ENCODE peak calls at places on chromosomes 7 and 10, in nine cellular contexts. T is CD8-positive, alpha-beta T cell; Q is stomach; I is GM23248; N is mesenchymal stem cell; H is tibial nerve; P is IMR-90; D is OCI-LY7; J is cardiac muscle cell. Y is an unnamed sample.

GRCh38 chr10:126646101-126646500 is 24.4 kb downstream of the C10orf90 start:
- DNase-seq in T (no peak), D (no peak), N (peak; percentile 38), P (peak; percentile 9), I (peak; percentile 57), Q (no peak), J (peak; percentile 31), H (no peak), Y (no peak)

GRCh38 chr7:151185762-151186639 is 1.0 kb downstream of the ASB10 start:
- DNase-seq in J (no peak), T (no peak), Q (no peak), D (no peak), I (no peak), H (no peak), N (no peak), P (no peak), Y (no peak)

GRCh38 chr10:69577268-69578232 is 4.3 kb upstream of the NEUROG3 start:
- DNase-seq in D (no peak), J (no peak), Q (no peak), I (no peak), P (no peak), N (peak; percentile 17), T (no peak), H (no peak), Y (no peak)

GRCh38 chr10:4343798-4344370 is 482.1 kb upstream of the AKR1E2 start:
- DNase-seq in Q (no peak), I (peak; percentile 57), T (no peak), P (peak; percentile 35), J (no peak), N (no peak), H (no peak), D (no peak), Y (no peak)

GRCh38 chr10:29773675-29774091 is 138.9 kb upstream of the SVIL start:
- DNase-seq in P (no peak), I (no peak), T (no peak), J (no peak), H (no peak), Q (no peak), N (no peak), D (no peak), Y (no peak)

GRCh38 chr7:102453319-102453718 is 11.3 kb downstream of the ALKBH4 start:
- DNase-seq in D (no peak), H (no peak), J (no peak), Q (no peak), I (no peak), T (no peak), N (no peak), P (no peak), Y (no peak)

GRCh38 chr10:68406815-68407585 is at the start of gene RUFY2:
- DNase-seq in J (peak; percentile 88), D (peak; percentile 86), P (peak; percentile 70), H (peak; percentile 57), I (peak; percentile 87), T (peak; percentile 72), Q (peak; percentile 82), N (peak; percentile 75), Y (peak; percentile 79)

GRCh38 chr10:99766282-99766681 is 16.2 kb upstream of the ABCC2 start:
- DNase-seq in P (no peak), J (no peak), I (no peak), T (no peak), N (no peak), H (no peak), D (no peak), Q (no peak), Y (no peak)

GRCh38 chr10:117320050-117320665 is 55.1 kb downstream of the PDZD8 start:
- DNase-seq in T (no peak), D (peak; percentile 27), P (peak; percentile 27), J (peak; percentile 38), Q (no peak), N (peak; percentile 31), I (peak; percentile 62), H (no peak), Y (no peak)

GRCh38 chr10:132538790-132539421 is 1.3 kb downstream of the INPP5A start:
- DNase-seq in H (no peak), T (no peak), J (no peak), D (no peak), N (no peak), P (no peak), Q (no peak), I (no peak), Y (no peak)

GRCh38 chr7:91653257-91653656 is 227.2 kb downstream of the MTERF1 start:
- DNase-seq in N (no peak), P (no peak), I (no peak), J (peak; percentile 19), Q (no peak), D (no peak), T (no peak), H (no peak), Y (no peak)

GRCh38 chr7:121301441-121302213 is 27.2 kb upstream of the WNT16 start:
- DNase-seq in I (no peak), N (no peak), Q (no peak), P (peak; percentile 27), D (no peak), H (no peak), T (no peak), J (no peak), Y (no peak)

GRCh38 chr10:87734987-87735827 is 75.5 kb downstream of the PAPSS2 start:
- DNase-seq in T (no peak), D (peak; percentile 61), I (peak; percentile 62), H (no peak), P (peak; percentile 51), J (peak; percentile 69), N (peak; percentile 64), Q (no peak), Y (peak; percentile 22)

GRCh38 chr7:111012799-111013675 is 77.9 kb upstream of the LRRN3 start:
- DNase-seq in J (no peak), Q (no peak), N (no peak), H (no peak), I (no peak), D (no peak), T (peak; percentile 25), P (no peak), Y (peak; percentile 54)

DNA sequence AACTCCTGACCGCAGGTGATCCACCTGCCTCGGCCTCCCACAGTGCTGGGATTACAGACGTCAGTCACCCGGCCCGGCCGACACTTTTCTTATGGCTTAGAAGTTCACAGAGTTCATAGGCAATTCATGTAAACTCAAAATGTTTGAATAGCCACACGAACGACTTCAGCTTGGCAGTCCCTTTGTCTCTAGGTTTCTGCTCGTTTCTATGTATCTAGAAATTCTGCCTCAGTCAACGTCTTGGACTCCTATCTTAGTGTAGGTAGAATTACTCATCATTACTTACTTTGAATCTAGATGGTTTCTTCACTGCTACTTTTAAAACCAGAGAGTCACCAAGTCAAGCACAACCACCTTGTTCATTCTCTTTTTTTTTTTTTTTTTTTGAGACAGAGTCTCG is 23.7 kb downstream of the ARL4A start:
- DNase-seq in H (no peak), P (no peak), Q (no peak), T (no peak), N (no peak), I (no peak), D (no peak), J (no peak), Y (no peak)
- H3K27ac ChIP-seq in H (no peak overlapping the region), P (no peak overlapping the region), Q (no peak overlapping the region), T (no peak overlapping the region), N (no peak overlapping the region), I (no peak overlapping the region), D (no peak overlapping the region), J (no peak overlapping the region), Y (no peak overlapping the region)

GRCh38 chr7:104973227-104973626 is 40.8 kb upstream of the KMT2E start:
- DNase-seq in N (no peak), H (no peak), P (no peak), J (no peak), T (no peak), Q (no peak), D (no peak), I (peak; percentile 66), Y (no peak)
- H3K4me1 ChIP-seq in N (peaks cover 13% of the 10 kb centered on the region), H (peaks cover 30% of the 10 kb centered on the region), P (peaks cover 24% of the 10 kb centered on the region), J (peaks cover 5% of the 10 kb centered on the region), T (no peaks in the 10 kb centered on the region), Q (peaks cover 28% of the 10 kb centered on the region), D (peaks cover 3% of the 10 kb centered on the region), I (peaks cover 54% of the 10 kb centered on the region), Y (no peaks in the 10 kb centered on the region)

GRCh38 chr10:7523656-7524055 is 112.8 kb upstream of the SFMBT2 start:
- DNase-seq in Q (no peak), N (no peak), J (no peak), D (no peak), I (no peak), H (no peak), T (no peak), P (no peak), Y (no peak)
- H3K36me3 ChIP-seq in Q (no peaks in the 10 kb centered on the region), N (no peaks in the 10 kb centered on the region), J (no peaks in the 10 kb centered on the region), D (no peaks in the 10 kb centered on the region), I (no peaks in the 10 kb centered on the region), H (no peaks in the 10 kb centered on the region), T (no peaks in the 10 kb centered on the region), P (no peaks in the 10 kb centered on the region), Y (no peaks in the 10 kb centered on the region)

GRCh38 chr7:155204744-155205367 is 92.8 kb upstream of the INSIG1 start:
- DNase-seq in Q (no peak), H (no peak), P (no peak), T (no peak), I (no peak), J (no peak), D (no peak), N (no peak), Y (no peak)
- H3K27ac ChIP-seq in Q (peak overlapping the region; percentile 80), H (peak overlapping the region; percentile 76), P (no peak overlapping the region), T (peak overlapping the region; percentile 59), I (peak overlapping the region; percentile 100), J (no peak overlapping the region), D (peak overlapping the region; percentile 92), N (peak overlapping the region; percentile 59), Y (peak overlapping the region; percentile 93)

DNA sequence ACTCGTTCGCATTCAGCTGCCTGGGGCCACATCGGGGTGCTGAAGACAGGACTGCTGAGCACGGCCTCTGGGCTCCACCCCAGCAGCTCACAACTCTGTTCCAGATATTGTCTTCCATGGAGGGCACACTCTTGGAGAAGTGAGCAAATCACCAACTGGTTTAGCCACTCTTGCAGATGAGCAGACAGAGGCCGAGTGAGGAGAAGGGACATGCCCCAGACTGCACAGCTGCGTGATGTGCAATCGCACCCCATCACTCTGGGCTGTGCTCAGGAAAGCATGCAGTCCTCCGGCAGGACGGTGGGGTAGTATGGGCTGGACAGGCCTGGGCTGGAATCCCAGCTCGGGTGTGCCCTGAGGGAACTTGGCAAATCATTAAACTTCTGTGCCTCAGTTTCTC is 111.6 kb downstream of the FAM53B start:
- DNase-seq in D (no peak), P (no peak), I (no peak), Q (no peak), H (no peak), J (no peak), N (no peak), T (no peak), Y (no peak)
- H3K4me1 ChIP-seq in D (peaks cover 21% of the 10 kb centered on the region), P (no peaks in the 10 kb centered on the region), I (no peaks in the 10 kb centered on the region), Q (peaks cover 41% of the 10 kb centered on the region), H (peaks cover 57% of the 10 kb centered on the region), J (no peaks in the 10 kb centered on the region), N (peaks cover 7% of the 10 kb centered on the region), T (peaks cover 53% of the 10 kb centered on the region), Y (peaks cover 38% of the 10 kb centered on the region)

Y was measured in CD4-positive, CD25-positive, alpha-beta regulatory T cell.